ENCODE peak calls at places on chromosome 7, in six cellular contexts. G, I, M, B, P and C are unnamed samples.

GRCh38 chr7:106774768-106775551 is 90.1 kb upstream of the PIK3CG start:
- DNase-seq in M (no peak), I (no peak), P (no peak), G (no peak), B (peak; percentile 54), C (no peak)

GRCh38 chr7:26199301-26200112 is 1.0 kb downstream of the HNRNPA2B1 start:
- DNase-seq in I (peak; percentile 82), M (peak; percentile 70), P (peak; percentile 89), G (peak; percentile 74), B (peak; percentile 77), C (peak; percentile 67)

GRCh38 chr7:133854739-133855138 is 272.4 kb upstream of the LRGUK start:
- DNase-seq in I (no peak), P (no peak), B (no peak), G (no peak), M (no peak), C (peak; percentile 70)

GRCh38 chr7:77258014-77258413 is 58.4 kb upstream of the FGL2 start:
- DNase-seq in P (no peak), M (no peak), B (no peak), I (no peak), G (no peak), C (no peak)

GRCh38 chr7:147519062-147519461 is 1071.5 kb upstream of the C7orf33 start:
- DNase-seq in B (no peak), M (no peak), P (no peak), I (no peak), G (no peak), C (no peak)

GRCh38 chr7:25854608-25855497 is 297.1 kb upstream of the NFE2L3 start:
- DNase-seq in G (peak; percentile 93), I (no peak), M (no peak), B (no peak), P (peak; percentile 86), C (peak; percentile 99)

GRCh38 chr7:138459300-138460175 is 521 bp upstream of the TRIM24 start:
- DNase-seq in B (peak; percentile 98), M (peak; percentile 98), G (peak; percentile 97), I (peak; percentile 98), P (peak; percentile 98), C (peak; percentile 98)

GRCh38 chr7:80842479-80842797 is 76.4 kb downstream of the SEMA3C start:
- DNase-seq in P (no peak), B (no peak), G (no peak), M (no peak), I (no peak), C (no peak)

GRCh38 chr7:129053938-129054437 is 923 bp downstream of the TNPO3 start:
- DNase-seq in P (no peak), I (no peak), B (no peak), M (no peak), G (no peak), C (peak; percentile 8)

GRCh38 chr7:121084748-121085336 is 96.3 kb downstream of the CPED1 start:
- DNase-seq in G (no peak), I (no peak), M (no peak), P (no peak), B (no peak), C (peak; percentile 79)

GRCh38 chr7:109284943-109285342 is 715.3 kb downstream of the DNAJB9 start:
- DNase-seq in P (no peak), B (no peak), M (no peak), I (no peak), G (no peak), C (no peak)

GRCh38 chr7:122046402-122046801 is 97.6 kb downstream of the AASS start:
- DNase-seq in G (no peak), M (no peak), I (no peak), P (no peak), B (no peak), C (no peak)

GRCh38 chr7:70590126-70590854 is 541.7 kb upstream of the GALNT17 start:
- DNase-seq in P (no peak), B (no peak), G (no peak), M (no peak), I (no peak), C (no peak)

GRCh38 chr7:133790911-133791310 is 336.2 kb upstream of the LRGUK start:
- DNase-seq in B (no peak), G (no peak), I (no peak), P (no peak), M (no peak), C (peak; percentile 9)

GRCh38 chr7:26062240-26062603 is 89.8 kb upstream of the NFE2L3 start:
- DNase-seq in G (no peak), M (no peak), B (no peak), P (no peak), I (no peak), C (no peak)

GRCh38 chr7:154438571-154438970 is 386.4 kb downstream of the DPP6 start:
- DNase-seq in P (no peak), I (no peak), B (no peak), G (no peak), M (no peak), C (no peak)

GRCh38 chr7:108442039-108442568 is 14.1 kb downstream of the NRCAM start:
- DNase-seq in P (no peak), I (no peak), G (no peak), M (no peak), B (no peak), C (peak; percentile 95)

GRCh38 chr7:55348502-55348901 is 16.6 kb upstream of the LANCL2 start:
- DNase-seq in P (no peak), B (no peak), I (no peak), M (no peak), G (no peak), C (peak; percentile 41)

GRCh38 chr7:16416289-16417282 is 4.8 kb downstream of the CRPPA start:
- DNase-seq in B (no peak), M (no peak), P (no peak), I (no peak), G (no peak), C (no peak)

GRCh38 chr7:81715984-81716588 is 53.8 kb downstream of the HGF start:
- DNase-seq in G (no peak), B (no peak), P (no peak), I (no peak), M (no peak), C (peak; percentile 39)

GRCh38 chr7:66281678-66282593 is 76.8 kb downstream of the TPST1 start:
- DNase-seq in I (no peak), B (no peak), P (peak; percentile 72), M (no peak), G (peak; percentile 46), C (peak; percentile 40)

GRCh38 chr7:15780271-15780670 is 93.8 kb upstream of the MEOX2 start:
- DNase-seq in M (no peak), B (no peak), P (no peak), G (no peak), I (no peak), C (peak; percentile 10)

DNA sequence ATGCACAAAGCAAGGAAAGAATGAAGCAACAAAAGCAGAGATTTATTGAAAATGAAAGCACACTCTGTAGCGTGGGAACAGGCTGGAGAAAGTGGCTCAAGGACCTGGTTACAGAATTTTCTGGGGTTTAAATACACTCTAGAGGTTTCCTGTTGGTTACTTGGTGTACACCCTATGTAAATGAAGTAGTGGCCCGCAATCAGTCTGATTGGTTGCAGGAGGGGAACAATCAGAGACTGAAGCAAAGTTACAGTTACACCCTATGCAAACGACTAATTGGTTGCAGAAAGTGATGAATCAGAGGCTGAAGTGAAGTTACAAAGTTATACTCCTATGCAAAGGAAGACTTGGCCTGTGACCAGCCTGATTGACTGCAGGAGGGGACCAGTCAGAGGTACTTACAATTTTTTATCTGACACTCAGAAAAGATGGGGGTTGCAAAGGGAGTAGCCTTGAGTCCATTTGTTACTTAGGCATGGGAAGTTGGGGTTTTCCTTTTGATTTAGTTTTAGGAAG is 3.6 kb upstream of the MTPN start:
- DNase-seq in I (no peak), G (no peak), P (no peak), M (peak; percentile 29), B (peak; percentile 44), C (no peak)
- H3K4me1 ChIP-seq in I (peaks cover 25% of the 10 kb centered on the region), G (peaks cover 3% of the 10 kb centered on the region), P (peaks cover 6% of the 10 kb centered on the region), M (peaks cover 13% of the 10 kb centered on the region), B (peaks cover 39% of the 10 kb centered on the region), C (no peaks in the 10 kb centered on the region)

DNA sequence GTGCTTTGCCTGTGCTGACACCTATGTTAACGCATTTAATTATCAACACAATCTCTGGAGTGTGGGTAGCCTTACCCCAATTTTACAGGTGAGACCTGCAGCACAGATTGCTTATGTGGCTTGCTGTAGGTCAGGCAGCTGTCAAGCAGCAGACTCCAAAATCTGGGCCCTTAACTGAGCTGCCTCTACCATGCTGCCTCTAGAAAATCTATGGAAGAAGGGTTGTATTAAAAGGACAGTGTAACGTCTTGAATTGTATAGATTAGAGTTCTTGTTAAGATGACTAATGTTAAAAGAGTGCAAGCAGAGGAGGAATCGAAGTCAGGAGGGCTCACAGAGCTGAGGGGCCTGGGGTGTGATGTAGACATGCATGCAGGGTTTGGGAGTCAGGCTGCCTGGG is 1.2 kb upstream of the PON3 start:
- DNase-seq in B (no peak), I (no peak), M (no peak), P (no peak), G (no peak), C (no peak)
- H3K4me3 ChIP-seq in B (peak overlapping the region; percentile 63), I (peak overlapping the region; percentile 56), M (peak overlapping the region; percentile 59), P (no peak overlapping the region), G (no peak overlapping the region), C (no peak overlapping the region)

DNA sequence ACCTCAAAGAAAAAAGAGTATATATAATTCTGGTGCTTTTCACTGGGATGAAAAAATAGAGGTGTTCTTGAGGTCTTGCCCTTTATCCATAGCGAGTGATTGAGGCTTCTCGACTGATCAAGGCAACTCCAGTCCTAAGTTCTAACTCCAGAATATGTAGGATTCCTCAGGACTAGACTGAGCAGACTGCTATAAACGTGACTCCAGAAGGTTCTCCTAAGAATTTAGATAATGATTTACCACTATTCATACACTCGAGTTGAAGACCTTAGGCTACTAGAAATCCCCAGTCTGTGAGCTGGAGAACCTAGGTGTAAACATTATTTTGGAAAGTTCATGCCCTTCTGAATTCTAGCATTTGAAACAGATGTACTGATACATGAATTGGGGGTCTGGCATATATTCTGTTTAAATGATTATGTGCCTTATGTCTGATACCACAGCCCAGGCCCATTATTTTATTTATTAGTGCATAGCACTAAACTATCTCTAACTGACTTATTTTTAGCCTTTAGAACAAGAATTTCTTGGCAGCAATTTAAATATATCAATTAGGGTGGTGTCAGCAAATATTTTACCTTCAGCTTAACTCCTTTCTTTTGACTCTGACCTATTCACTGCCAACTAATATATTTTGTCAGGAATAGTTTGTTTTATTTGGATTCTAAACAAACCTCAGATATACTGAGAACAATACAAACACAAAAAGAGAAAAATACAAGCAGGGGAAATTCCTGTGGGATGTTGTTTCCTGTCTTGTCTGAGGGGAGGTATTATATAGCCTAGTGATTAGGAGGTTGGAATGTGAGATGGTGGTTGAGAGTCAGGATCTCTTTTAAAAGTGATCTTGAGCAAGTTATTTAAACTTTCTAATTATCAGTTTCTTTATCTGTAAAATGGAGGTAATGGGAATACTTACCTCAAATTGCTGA is 75.8 kb downstream of the PODXL start:
- DNase-seq in M (no peak), P (no peak), I (no peak), B (no peak), G (no peak), C (no peak)
- H3K27ac ChIP-seq in M (no peak overlapping the region), P (no peak overlapping the region), I (no peak overlapping the region), B (no peak overlapping the region), G (no peak overlapping the region), C (no peak overlapping the region)

DNA sequence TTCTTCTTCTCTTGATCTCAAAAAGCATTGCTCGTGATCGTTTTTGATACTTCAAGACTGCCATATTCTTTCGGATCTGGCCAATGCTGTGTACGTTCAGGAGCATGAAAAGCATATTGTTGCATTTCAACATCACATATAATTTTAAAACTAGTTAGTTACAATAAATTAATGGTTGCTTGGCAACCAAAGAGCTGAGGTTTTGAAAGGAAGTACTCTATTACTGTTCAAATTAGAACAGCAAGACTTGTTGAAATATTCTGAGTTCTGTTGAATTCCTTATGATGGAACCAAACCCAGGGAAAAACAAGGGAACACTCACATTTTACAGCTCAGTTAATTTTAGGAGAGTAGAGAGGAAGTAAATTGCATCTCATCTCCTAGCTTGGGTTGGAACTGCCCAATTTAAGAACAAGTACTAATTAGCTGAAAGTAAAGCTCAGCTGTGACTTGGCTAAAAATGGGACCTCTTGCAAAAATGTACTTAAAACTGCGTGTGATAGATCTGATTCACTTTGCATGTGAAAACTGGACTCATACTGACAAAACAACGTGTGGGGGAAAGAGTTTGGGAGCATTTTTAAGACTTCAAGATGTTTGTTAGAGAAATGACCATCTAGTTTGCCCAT is 21.2 kb downstream of the OR9A2 start:
- DNase-seq in M (no peak), B (no peak), G (no peak), I (no peak), P (no peak), C (no peak)
- H3K4me1 ChIP-seq in M (peaks cover 12% of the 10 kb centered on the region), B (peaks cover 5% of the 10 kb centered on the region), G (no peaks in the 10 kb centered on the region), I (no peaks in the 10 kb centered on the region), P (peaks cover 4% of the 10 kb centered on the region), C (no peaks in the 10 kb centered on the region)